ENCODE peak calls at places on chromosomes 4 and X, in eight cellular contexts. H is astrocyte of the spinal cord; X is KG1; A is PC-3; W is LoVo; G is adrenal gland; L is WERI-Rb-1; Z is activated CD4-positive, CD25-positive, alpha-beta regulatory T cell. V is an unnamed sample.

GRCh38 chr4:7929530-7929951 is 10.1 kb downstream of the AFAP1 start:
- DNase-seq in H (peak), X (no peak), A (peak), W (peak), G (no peak), L (no peak), Z (no peak), V (no peak)

GRCh38 chr4:111475001-111475400 is 670.3 kb upstream of the FAM241A start:
- DNase-seq in H (peak), X (no peak), A (peak), W (peak), G (peak), L (peak), Z (no peak), V (no peak)

GRCh38 chr4:101439926-101440325 is 92.6 kb upstream of the PPP3CA start:
- DNase-seq in H (peak), X (no peak), A (no peak), W (no peak), G (no peak), L (no peak), Z (no peak), V (no peak)

GRCh38 chr4:10983885-10984284 is 299.3 kb upstream of the CLNK start:
- DNase-seq in H (no peak), X (no peak), A (no peak), W (no peak), G (no peak), L (no peak), Z (no peak), V (no peak)

GRCh38 chrX:10620121-10620699 is at the start of gene MID1:
- DNase-seq in H (peak), X (no peak), A (peak), W (peak), G (peak), L (peak), Z (no peak), V (peak)

GRCh38 chrX:138008280-138008679 is 442.4 kb downstream of the ZIC3 start:
- DNase-seq in H (no peak), X (no peak), A (no peak), W (no peak), G (no peak), L (no peak), Z (no peak), V (no peak)

GRCh38 chrX:53288173-53288572 is 6.8 kb upstream of the IQSEC2 start:
- DNase-seq in H (peak), X (no peak), A (no peak), W (no peak), G (peak), L (no peak), Z (no peak), V (peak)

GRCh38 chr4:16884673-16885460 is 13.6 kb downstream of the LDB2 start:
- DNase-seq in H (no peak), X (no peak), A (no peak), W (no peak), G (no peak), L (no peak), Z (no peak), V (no peak)

GRCh38 chr4:8071741-8072140 is 86.9 kb downstream of the ABLIM2 start:
- DNase-seq in H (no peak), X (no peak), A (no peak), W (no peak), G (no peak), L (no peak), Z (no peak), V (no peak)

GRCh38 chrX:44914532-44915198 is 41.7 kb downstream of the KDM6A start:
- DNase-seq in H (peak), X (no peak), A (no peak), W (no peak), G (no peak), L (no peak), Z (no peak), V (no peak)

GRCh38 chrX:124862304-124862703 is 457.4 kb upstream of the TEX13C start:
- DNase-seq in H (no peak), X (no peak), A (no peak), W (no peak), G (no peak), L (no peak), Z (no peak), V (no peak)

GRCh38 chr4:10164877-10165283 is 48.3 kb upstream of the WDR1 start:
- DNase-seq in H (peak), X (no peak), A (peak), W (no peak), G (peak), L (peak), Z (no peak), V (peak)

GRCh38 chr4:18684932-18685331 is 663.4 kb upstream of the LCORL start:
- DNase-seq in H (peak), X (no peak), A (peak), W (no peak), G (no peak), L (peak), Z (no peak), V (no peak)